ENCODE peak calls at places on chromosome 22, in seven cellular contexts. W is SK-N-MC, S is Peyer's patch, L is left ventricle myocardium inferior, V is psoas muscle, J is cardiac muscle cell, U is stomach. Y is an unnamed sample.

GRCh38 chr22:45552580-45553332 is 50.1 kb downstream of the FBLN1 start:
- DNase-seq in W (no peak), S (no peak), L (peak), V (peak), J (peak), U (peak), Y (no peak)

GRCh38 chr22:31752096-31752847 is 1.5 kb upstream of the DEPDC5 start:
- DNase-seq in W (no peak), S (no peak), L (no peak), V (no peak), J (no peak), U (no peak), Y (no peak)

GRCh38 chr22:29311468-29312217 is 3.9 kb downstream of the RASL10A start:
- DNase-seq in W (no peak), S (no peak), L (no peak), V (no peak), J (peak), U (no peak), Y (no peak)

GRCh38 chr22:46309526-46310085 is 12.9 kb downstream of the GTSE1 start:
- DNase-seq in W (no peak), S (no peak), L (peak), V (no peak), J (no peak), U (no peak), Y (no peak)

GRCh38 chr22:50600541-50600940 is at the start of gene MAPK8IP2:
- DNase-seq in W (no peak), S (no peak), L (no peak), V (no peak), J (no peak), U (no peak), Y (no peak)

GRCh38 chr22:40406063-40406890 is 35.9 kb downstream of the SGSM3 start:
- DNase-seq in W (no peak), S (no peak), L (no peak), V (no peak), J (no peak), U (no peak), Y (no peak)

GRCh38 chr22:50621948-50622722 is 5.8 kb downstream of the ARSA start:
- DNase-seq in W (no peak), S (peak), L (no peak), V (no peak), J (no peak), U (peak), Y (no peak)

GRCh38 chr22:33896154-33896800 is 24.0 kb downstream of the LARGE1 start:
- DNase-seq in W (no peak), S (peak), L (no peak), V (no peak), J (no peak), U (no peak), Y (no peak)

GRCh38 chr22:26673485-26673884 is 16.1 kb downstream of the MIAT start:
- DNase-seq in W (no peak), S (no peak), L (no peak), V (no peak), J (no peak), U (no peak), Y (no peak)

GRCh38 chr22:29635734-29636357 is 32.4 kb downstream of the NF2 start:
- DNase-seq in W (no peak), S (no peak), L (no peak), V (no peak), J (peak), U (no peak), Y (no peak)

GRCh38 chr22:45892681-45893461 is 84.1 kb downstream of the WNT7B start:
- DNase-seq in W (no peak), S (no peak), L (peak), V (peak), J (no peak), U (no peak), Y (no peak)

DNA sequence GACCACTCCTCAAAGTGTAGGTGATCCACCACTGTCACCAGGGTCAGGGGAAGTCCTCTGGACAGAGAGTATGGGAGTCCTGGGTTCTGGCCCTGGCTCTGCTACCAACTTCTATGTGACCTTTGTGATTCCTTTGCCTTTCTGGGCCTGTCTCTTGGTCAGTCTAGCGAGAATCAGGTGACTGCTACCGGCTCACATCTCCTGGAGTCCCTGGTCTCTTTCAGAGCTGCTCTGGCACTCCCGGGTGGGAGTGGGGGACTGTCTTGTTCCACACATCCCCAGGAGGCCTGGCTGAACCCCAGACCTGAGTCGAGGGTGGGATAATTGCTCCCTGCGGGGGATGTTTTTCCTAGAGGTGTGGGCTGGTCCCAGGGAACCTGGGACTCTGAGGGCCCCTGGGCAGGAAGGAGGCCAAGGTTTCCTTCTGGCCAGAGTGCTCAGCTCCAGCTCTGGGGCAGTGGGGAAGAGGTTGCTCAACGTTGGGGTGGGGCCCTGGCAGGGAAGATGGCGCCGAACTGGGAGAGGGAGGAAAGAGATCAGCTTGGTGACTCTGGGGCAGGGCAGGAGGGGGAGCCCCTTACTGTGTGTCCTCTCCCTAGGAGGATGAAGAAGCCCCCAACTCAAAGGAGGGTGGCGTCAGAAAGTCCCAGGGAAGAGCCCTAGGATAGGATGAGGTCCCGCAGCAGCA is 2.1 kb downstream of the SOX10 start:
- DNase-seq in W (no peak), S (no peak), L (no peak), V (no peak), J (no peak), U (no peak), Y (no peak)
- H3K27ac ChIP-seq in W (no peak), S (no peak), L (peak), V (no peak), J (no peak), U (peak), Y (no peak)

DNA sequence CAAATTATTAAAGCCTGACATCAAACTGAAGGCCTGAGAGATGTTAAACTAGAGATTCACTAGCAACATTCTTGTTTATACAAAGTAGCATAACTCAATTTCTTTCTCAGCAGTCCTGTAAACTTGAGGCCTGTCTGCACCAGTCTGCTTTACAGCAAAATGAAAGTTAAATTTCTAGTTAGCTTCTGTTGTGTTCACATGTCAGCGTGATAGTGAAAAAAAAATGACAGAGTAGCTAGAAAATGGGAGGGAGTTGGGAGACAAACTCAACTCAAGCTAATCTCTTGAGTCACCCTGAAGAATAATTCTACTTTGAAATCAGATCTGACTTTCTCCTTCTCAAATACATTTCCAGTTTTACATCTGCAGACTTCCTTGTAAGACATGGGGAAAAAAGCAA is 6.5 kb downstream of the RBFOX2 start:
- DNase-seq in W (no peak), S (no peak), L (no peak), V (no peak), J (peak), U (no peak), Y (no peak)
- H3K4me3 ChIP-seq in W (no peak), S (no peak), L (no peak), V (no peak), J (no peak), U (no peak), Y (no peak)

GRCh38 chr22:36206255-36206654 is 4.6 kb upstream of the APOL4 start:
- DNase-seq in W (no peak), S (no peak), L (no peak), V (no peak), J (no peak), U (no peak), Y (no peak)
- H3K27ac ChIP-seq in W (peak), S (no peak), L (no peak), V (no peak), J (no peak), U (no peak), Y (no peak)

GRCh38 chr22:41995211-41995610 is 3.4 kb upstream of the WBP2NL start:
- DNase-seq in W (no peak), S (no peak), L (no peak), V (no peak), J (no peak), U (no peak), Y (no peak)
- H3K4me3 ChIP-seq in W (no peak), S (no peak), L (no peak), V (no peak), J (no peak), U (no peak), Y (no peak)

GRCh38 chr22:24541681-24542515 is 13.0 kb downstream of the GUCD1 start:
- DNase-seq in W (no peak), S (no peak), L (no peak), V (no peak), J (no peak), U (no peak), Y (no peak)
- H3K27ac ChIP-seq in W (no peak), S (no peak), L (peak), V (peak), J (no peak), U (peak), Y (no peak)

GRCh38 chr22:23564276-23564675 is 15.8 kb downstream of the IGLL1 start:
- DNase-seq in W (no peak), S (no peak), L (no peak), V (no peak), J (no peak), U (no peak), Y (no peak)
- H3K4me3 ChIP-seq in W (no peak), S (no peak), L (no peak), V (no peak), J (no peak), U (no peak), Y (no peak)

Y was measured in neuronal stem cell.